ENCODE peak calls at places on chromosomes 11 and 22, in four cellular contexts. One of them, this sample, is unnamed.
A peak's percentile ranks its signal among the peaks of the same experiment; 100 is the strongest.

GRCh38 chr22:20111045-20111688 is 4.7 kb upstream of the RANBP1 start:
- DNase-seq in K562: peak; percentile 82
- DNase-seq in GM12878: no peak
- DNase-seq in HepG2: peak; percentile 61
- DNase-seq in this sample: peak; percentile 75

GRCh38 chr11:32586576-32587190 is 3.1 kb downstream of the EIF3M start:
- DNase-seq in K562: peak; percentile 60
- DNase-seq in GM12878: no peak
- DNase-seq in HepG2: peak; percentile 46
- DNase-seq in this sample: peak; percentile 39

GRCh38 chr11:77506857-77507256 is 33.0 kb upstream of the PAK1 start:
- DNase-seq in K562: peak; percentile 6
- DNase-seq in GM12878: no peak
- DNase-seq in HepG2: no peak
- DNase-seq in this sample: no peak

GRCh38 chr11:17529814-17530162 is 14.4 kb downstream of the USH1C start:
- DNase-seq in K562: no peak
- DNase-seq in GM12878: no peak
- DNase-seq in HepG2: no peak
- DNase-seq in this sample: no peak

GRCh38 chr11:108589136-108589535 is 4.4 kb downstream of the EXPH5 start:
- DNase-seq in K562: no peak
- DNase-seq in GM12878: no peak
- DNase-seq in HepG2: no peak
- DNase-seq in this sample: no peak

GRCh38 chr11:77250881-77251640 is 50.4 kb downstream of the GDPD4 start:
- DNase-seq in K562: no peak
- DNase-seq in GM12878: no peak
- DNase-seq in HepG2: no peak
- DNase-seq in this sample: no peak

GRCh38 chr11:76510060-76511047 is 65.5 kb downstream of the EMSY start:
- DNase-seq in K562: no peak
- DNase-seq in GM12878: no peak
- DNase-seq in HepG2: no peak
- DNase-seq in this sample: no peak

GRCh38 chr11:74417860-74418508 is 19.8 kb upstream of the PGM2L1 start:
- DNase-seq in K562: no peak
- DNase-seq in GM12878: no peak
- DNase-seq in HepG2: no peak
- DNase-seq in this sample: no peak

GRCh38 chr22:48796295-48797015 is 1031.2 kb downstream of the BRD1 start:
- DNase-seq in K562: no peak
- DNase-seq in GM12878: no peak
- DNase-seq in HepG2: no peak
- DNase-seq in this sample: no peak

GRCh38 chr22:43964314-43964857 is 9.1 kb downstream of the SAMM50 start:
- DNase-seq in K562: no peak
- DNase-seq in GM12878: no peak
- DNase-seq in HepG2: no peak
- DNase-seq in this sample: no peak

GRCh38 chr11:71244116-71244815 is 8.1 kb downstream of the SHANK2 start:
- DNase-seq in K562: no peak
- DNase-seq in GM12878: no peak
- DNase-seq in HepG2: no peak
- DNase-seq in this sample: no peak

GRCh38 chr11:43868852-43869567 is 11.6 kb upstream of the ALKBH3 start:
- DNase-seq in K562: peak; percentile 81
- DNase-seq in GM12878: peak; percentile 84
- DNase-seq in HepG2: peak; percentile 41
- DNase-seq in this sample: no peak

GRCh38 chr22:29330753-29331152 is 15.3 kb upstream of the RASL10A start:
- DNase-seq in K562: no peak
- DNase-seq in GM12878: no peak
- DNase-seq in HepG2: no peak
- DNase-seq in this sample: no peak

GRCh38 chr22:37178350-37179125 is 9.5 kb downstream of the C1QTNF6 start:
- DNase-seq in K562: no peak
- DNase-seq in GM12878: no peak
- DNase-seq in HepG2: peak; percentile 67
- DNase-seq in this sample: no peak

GRCh38 chr11:45017329-45017728 is 66.6 kb upstream of the TP53I11 start:
- DNase-seq in K562: no peak
- DNase-seq in GM12878: no peak
- DNase-seq in HepG2: no peak
- DNase-seq in this sample: no peak

GRCh38 chr11:95715777-95716241 is 73.8 kb downstream of the FAM76B start:
- DNase-seq in K562: no peak
- DNase-seq in GM12878: peak; percentile 89
- DNase-seq in HepG2: peak; percentile 3
- DNase-seq in this sample: no peak

GRCh38 chr11:118886681-118887111 is 3.0 kb downstream of the CXCR5 start:
- DNase-seq in K562: no peak
- DNase-seq in GM12878: no peak
- DNase-seq in HepG2: no peak
- DNase-seq in this sample: no peak

GRCh38 chr11:22670803-22671202 is 4.4 kb downstream of the GAS2 start:
- DNase-seq in K562: peak; percentile 23
- DNase-seq in GM12878: no peak
- DNase-seq in HepG2: peak; percentile 39
- DNase-seq in this sample: no peak

GRCh38 chr11:117189941-117190544 is 9.1 kb upstream of the TAGLN start:
- DNase-seq in K562: no peak
- DNase-seq in GM12878: no peak
- DNase-seq in HepG2: no peak
- DNase-seq in this sample: no peak

GRCh38 chr11:47376183-47376542 is 2.2 kb downstream of the SPI1 start:
- DNase-seq in K562: no peak
- DNase-seq in GM12878: no peak
- DNase-seq in HepG2: no peak
- DNase-seq in this sample: no peak
- TF ChIP-seq FOXK2 in K562: no peak
- TF ChIP-seq FOXK2 in GM12878: no peak
- TF ChIP-seq FOXK2 in HepG2: no peak
- TF ChIP-seq FOXK2 in this sample: no peak

GRCh38 chr22:46737105-46737975 is 712 bp downstream of the CERK start:
- DNase-seq in K562: peak; percentile 34
- DNase-seq in GM12878: no peak
- DNase-seq in HepG2: no peak
- DNase-seq in this sample: peak; percentile 57
- TF ChIP-seq FOXK2 in K562: no peak
- TF ChIP-seq FOXK2 in GM12878: no peak
- TF ChIP-seq FOXK2 in HepG2: no peak
- TF ChIP-seq FOXK2 in this sample: no peak

GRCh38 chr11:128415539-128415938 is 171.8 kb downstream of the ETS1 start:
- DNase-seq in K562: no peak
- DNase-seq in GM12878: peak; percentile 47
- DNase-seq in HepG2: no peak
- DNase-seq in this sample: no peak
- TF ChIP-seq FOXK2 in K562: no peak
- TF ChIP-seq FOXK2 in GM12878: no peak
- TF ChIP-seq FOXK2 in HepG2: no peak
- TF ChIP-seq FOXK2 in this sample: no peak

GRCh38 chr11:126570489-126570888 is 215.0 kb downstream of the ST3GAL4 start:
- DNase-seq in K562: no peak
- DNase-seq in GM12878: no peak
- DNase-seq in HepG2: no peak
- DNase-seq in this sample: no peak
- TF ChIP-seq FOXK2 in K562: no peak
- TF ChIP-seq FOXK2 in GM12878: no peak
- TF ChIP-seq FOXK2 in HepG2: no peak
- TF ChIP-seq FOXK2 in this sample: no peak

DNA sequence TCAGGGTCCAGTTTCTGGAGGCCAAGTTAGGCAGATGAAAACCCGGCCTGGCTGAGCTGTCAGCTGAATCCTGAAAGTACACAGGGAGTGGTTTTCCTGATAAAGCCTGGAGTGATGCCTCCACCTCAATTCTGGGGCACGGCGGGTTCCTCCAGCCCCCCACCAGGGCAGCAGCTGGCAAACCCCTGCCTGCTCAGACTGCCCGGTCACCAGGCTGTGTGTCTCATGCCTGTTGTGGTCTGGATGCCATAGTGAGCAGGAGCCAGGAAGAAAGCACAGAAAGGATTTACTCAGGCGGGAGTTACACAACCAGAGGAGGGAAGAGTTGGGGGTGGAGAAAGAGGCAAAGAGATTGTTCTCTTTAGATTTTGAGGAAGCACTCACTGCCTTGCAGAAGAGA is 119.9 kb upstream of the RASSF10 start:
- DNase-seq in K562: no peak
- DNase-seq in GM12878: no peak
- DNase-seq in HepG2: no peak
- DNase-seq in this sample: no peak
- TF ChIP-seq FOXK2 in K562: no peak
- TF ChIP-seq FOXK2 in GM12878: no peak
- TF ChIP-seq FOXK2 in HepG2: no peak
- TF ChIP-seq FOXK2 in this sample: no peak

GRCh38 chr11:27481992-27482391 is 9.4 kb upstream of the LGR4 start:
- DNase-seq in K562: no peak
- DNase-seq in GM12878: no peak
- DNase-seq in HepG2: no peak
- DNase-seq in this sample: no peak

GRCh38 chr11:27487706-27488105 is 15.1 kb upstream of the LGR4 start:
- DNase-seq in K562: no peak
- DNase-seq in GM12878: no peak
- DNase-seq in HepG2: no peak
- DNase-seq in this sample: no peak

GRCh38 chr11:27482793-27483192 is 10.2 kb upstream of the LGR4 start:
- DNase-seq in K562: no peak
- DNase-seq in GM12878: no peak
- DNase-seq in HepG2: no peak
- DNase-seq in this sample: no peak

GRCh38 chr11:27489092-27489491 is 16.5 kb upstream of the LGR4 start:
- DNase-seq in K562: no peak
- DNase-seq in GM12878: no peak
- DNase-seq in HepG2: no peak
- DNase-seq in this sample: no peak

DNA sequence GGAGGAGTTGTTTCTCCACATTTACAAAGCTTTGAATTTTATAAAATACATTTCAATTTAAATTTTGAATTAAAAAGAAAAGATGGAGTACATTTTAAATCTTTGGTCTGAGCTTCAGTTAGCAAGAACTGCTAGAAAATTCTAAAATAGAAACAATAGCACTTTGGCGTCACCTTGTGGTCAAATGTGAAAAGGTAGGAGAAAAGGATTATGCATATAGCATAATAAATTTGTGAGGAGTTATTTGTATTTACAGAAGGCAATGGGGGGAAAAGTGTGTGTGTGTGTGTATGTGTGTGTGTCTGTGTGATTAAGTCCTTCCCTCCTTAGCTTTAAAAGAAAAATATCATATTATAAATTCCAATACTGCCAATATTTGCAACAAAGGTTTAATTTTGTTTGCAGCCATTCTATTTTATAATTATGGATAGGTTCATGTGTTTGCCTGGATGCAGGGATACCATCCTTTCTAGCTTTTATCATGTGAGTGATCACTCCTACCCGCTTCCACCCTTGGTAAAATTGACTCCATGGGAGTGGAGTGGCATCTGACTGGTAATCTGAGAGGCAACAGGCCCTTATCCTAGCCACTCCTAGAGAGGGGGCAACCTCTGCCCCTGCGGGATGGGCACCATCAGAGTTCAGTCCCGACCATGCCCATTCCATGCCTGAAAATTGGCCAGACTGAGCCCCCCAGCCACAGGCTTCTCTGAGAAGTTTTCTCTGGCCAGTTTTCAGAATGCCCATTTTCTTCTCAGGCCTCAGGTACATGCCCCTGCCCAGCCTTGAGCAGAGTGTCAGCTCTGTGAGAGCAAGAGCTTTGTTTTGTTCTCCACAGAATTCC is 13.6 kb upstream of the LGR4 start:
- DNase-seq in K562: peak; percentile 75
- DNase-seq in GM12878: no peak
- DNase-seq in HepG2: peak; percentile 54
- DNase-seq in this sample: no peak
- TF ChIP-seq FOXK2 in K562: peak; percentile 34
- TF ChIP-seq FOXK2 in GM12878: no peak
- TF ChIP-seq FOXK2 in HepG2: no peak
- TF ChIP-seq FOXK2 in this sample: no peak

DNA sequence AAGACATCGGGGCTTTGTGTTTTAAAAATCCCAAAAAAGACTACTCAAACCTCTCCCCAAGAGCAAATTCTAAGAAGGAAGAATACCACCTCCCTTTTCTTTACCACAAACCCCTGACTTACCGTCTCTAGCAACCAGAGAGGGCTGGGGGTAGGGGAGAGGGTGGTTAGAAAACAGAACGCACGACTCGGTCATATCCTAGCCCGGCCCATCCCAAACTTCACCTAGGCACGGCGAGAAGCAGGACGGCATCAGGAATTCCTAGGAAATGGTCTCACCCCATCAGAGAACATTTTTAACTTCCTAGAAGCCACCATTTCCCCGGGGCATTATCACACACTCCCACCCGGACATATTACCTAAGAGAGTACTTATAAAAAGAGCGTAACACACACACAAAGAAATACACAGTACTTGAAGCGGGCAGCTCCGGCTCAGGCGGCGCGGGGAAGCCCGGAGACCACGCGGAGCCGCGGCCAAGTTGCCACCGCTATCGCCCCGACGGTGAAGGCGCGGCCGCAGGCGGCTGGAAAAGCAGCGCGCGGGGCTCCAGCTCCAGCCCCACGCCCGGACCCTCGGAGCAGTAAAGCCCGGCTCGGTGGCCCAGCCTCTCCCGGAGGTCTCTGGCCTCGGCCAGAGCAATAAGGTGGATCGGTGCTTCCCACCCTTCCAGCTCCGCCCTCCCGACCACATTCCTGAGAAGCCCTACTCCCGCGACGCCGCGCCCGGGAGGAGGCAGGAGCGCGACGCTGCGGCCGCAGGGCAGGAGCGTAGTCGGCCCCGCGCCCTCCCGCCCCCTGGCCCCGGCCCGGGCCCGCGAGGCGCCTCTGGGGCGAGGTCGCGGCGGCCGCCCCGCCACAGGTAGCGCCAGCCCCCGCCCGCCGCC is 897 bp downstream of the RRAS2 start:
- DNase-seq in K562: peak; percentile 62
- DNase-seq in GM12878: no peak
- DNase-seq in HepG2: peak; percentile 66
- DNase-seq in this sample: peak; percentile 65
- TF ChIP-seq FOXK2 in K562: no peak
- TF ChIP-seq FOXK2 in GM12878: no peak
- TF ChIP-seq FOXK2 in HepG2: no peak
- TF ChIP-seq FOXK2 in this sample: no peak